ENCODE peak calls at places on chromosome 6, in nine cellular contexts. R, W, V, E, X, F, T, P and N are unnamed samples.

GRCh38 chr6:88220493-88220892 is 54.3 kb upstream of the CNR1 start:
- DNase-seq in W (no peak), T (peak), E (no peak), X (peak), V (no peak), P (peak), F (peak), R (no peak), N (no peak)

GRCh38 chr6:42131531-42131930 is 10.9 kb downstream of the C6orf132 start:
- DNase-seq in T (peak), F (no peak), W (peak), E (peak), P (no peak), X (peak), V (no peak), R (no peak), N (no peak)

GRCh38 chr6:150937126-150937906 is 71.8 kb downstream of the MTHFD1L start:
- DNase-seq in T (no peak), R (no peak), F (no peak), E (no peak), X (no peak), P (no peak), V (no peak), W (no peak), N (no peak)

GRCh38 chr6:90109141-90109540 is 187.5 kb downstream of the BACH2 start:
- DNase-seq in W (no peak), F (no peak), T (no peak), V (no peak), X (no peak), P (no peak), E (no peak), R (no peak), N (no peak)

GRCh38 chr6:1612386-1612893 is 2.7 kb downstream of the FOXC1 start:
- DNase-seq in E (no peak), W (no peak), V (no peak), R (no peak), P (no peak), F (no peak), T (no peak), X (no peak), N (no peak)

GRCh38 chr6:32622545-32623401 is 14.4 kb upstream of the HLA-DQA1 start:
- DNase-seq in T (no peak), W (peak), R (no peak), V (no peak), E (peak), X (no peak), F (peak), P (no peak), N (no peak)

GRCh38 chr6:68634503-68635411 is at the start of gene ADGRB3:
- DNase-seq in X (no peak), E (peak), F (peak), W (peak), T (peak), V (peak), P (peak), R (peak), N (peak)

GRCh38 chr6:142276256-142276655 is 25.6 kb upstream of the ADGRG6 start:
- DNase-seq in V (no peak), P (no peak), E (no peak), X (no peak), W (no peak), T (no peak), R (no peak), F (no peak), N (no peak)

GRCh38 chr6:145643760-145644159 is 91.6 kb downstream of the EPM2A start:
- DNase-seq in T (no peak), E (no peak), V (no peak), X (no peak), F (no peak), R (no peak), P (no peak), W (no peak), N (no peak)

GRCh38 chr6:37256692-37257319 is 766 bp upstream of the TBC1D22B start:
- DNase-seq in P (no peak), W (no peak), T (no peak), F (no peak), X (no peak), R (no peak), E (no peak), V (no peak), N (no peak)

GRCh38 chr6:105677671-105678475 is 275.0 kb upstream of the PREP start:
- DNase-seq in V (no peak), T (no peak), X (no peak), P (no peak), F (no peak), W (no peak), R (no peak), E (no peak), N (no peak)

GRCh38 chr6:38489951-38490350 is 149.8 kb downstream of the BTBD9 start:
- DNase-seq in X (no peak), W (peak), R (no peak), V (no peak), P (no peak), E (no peak), F (no peak), T (peak), N (no peak)

GRCh38 chr6:106098383-106099234 is 12.5 kb downstream of the PRDM1 start:
- DNase-seq in X (no peak), F (no peak), P (no peak), R (no peak), W (no peak), V (no peak), E (no peak), T (peak), N (no peak)